ENCODE peak calls at places on chromosomes 13 and 19, in seven cellular contexts. K is activated T-helper 2 cell treated with anti-CD3 and anti-CD28 coated beads, Interferon-gamma antibody, Interleukin-2, Interleukin-4, amounts not matched to agents 10 μg/mL and 5 μg/mL and 100 μg/mL, durations not matched to agents 14 hours and 24 hours and 36 hours; V is Right ventricle myocardium superior; Y is T-helper 1 cell; W is endodermal cell; U is adipocyte; J is memory B cell. R is an unnamed sample.

GRCh38 chr13:78137404-78138142 is 218.9 kb upstream of the EDNRB start:
- DNase-seq in U (peak), K (no peak), Y (no peak), V (no peak), J (peak), W (peak), R (peak)

GRCh38 chr19:19459707-19460251 is 54.3 kb downstream of the GATAD2A start:
- DNase-seq in J (no peak), V (peak), W (no peak), U (peak), Y (peak), K (peak), R (peak)

GRCh38 chr13:105087941-105088340 is 1447.5 kb downstream of the EFNB2 start:
- DNase-seq in Y (no peak), W (no peak), K (no peak), U (no peak), J (no peak), V (no peak), R (no peak)

GRCh38 chr13:92716749-92717148 is 509.9 kb upstream of the GPC6 start:
- DNase-seq in V (no peak), K (no peak), J (no peak), W (no peak), Y (no peak), U (peak), R (no peak)

GRCh38 chr19:46784262-46785053 is 3.9 kb downstream of the SLC1A5 start:
- DNase-seq in J (no peak), V (peak), Y (no peak), W (peak), U (peak), K (peak), R (peak)

GRCh38 chr19:55112781-55113569 is 4.5 kb downstream of the PPP1R12C start:
- DNase-seq in W (peak), V (no peak), Y (no peak), J (no peak), K (no peak), U (no peak), R (no peak)

GRCh38 chr13:90414691-90415596 is 932.5 kb upstream of the MIR17HG start:
- DNase-seq in U (peak), J (no peak), V (no peak), W (peak), K (no peak), Y (no peak), R (no peak)

GRCh38 chr13:83167203-83167602 is 715.1 kb downstream of the SLITRK1 start:
- DNase-seq in Y (no peak), J (no peak), U (no peak), W (no peak), K (no peak), V (no peak), R (no peak)

GRCh38 chr13:99197257-99197651 is 3.4 kb upstream of the UBAC2 start:
- DNase-seq in U (no peak), Y (no peak), W (peak), V (no peak), K (no peak), J (no peak), R (no peak)

GRCh38 chr13:28574617-28575142 is 79.8 kb upstream of the FLT1 start:
- DNase-seq in Y (no peak), J (no peak), U (peak), W (no peak), K (no peak), V (no peak), R (peak)